ENCODE peak calls at places on chromosomes 13 and 19, in six cellular contexts. V is germinal center, D is endothelial cell, J is RCC 7860, Y is psoas muscle, K is HuH-7. N is an unnamed sample.

GRCh38 chr13:19782049-19782726 is 557 bp downstream of the PSPC1 start:
- DNase-seq in V (peak; percentile 54), D (peak; percentile 61), J (no peak), Y (peak; percentile 79), K (peak; percentile 23), N (peak; percentile 61)

GRCh38 chr19:1410136-1410786 is 2.9 kb downstream of the DAZAP1 start:
- DNase-seq in V (no peak), D (no peak), J (peak; percentile 83), Y (no peak), K (no peak), N (no peak)

GRCh38 chr13:95509521-95510315 is 42.8 kb upstream of the CLDN10 start:
- DNase-seq in V (no peak), D (no peak), J (peak; percentile 48), Y (no peak), K (no peak), N (no peak)

GRCh38 chr19:39998511-39998910 is 1.7 kb downstream of the ZNF546 start:
- DNase-seq in V (no peak), D (no peak), J (peak; percentile 8), Y (no peak), K (no peak), N (no peak)

GRCh38 chr13:49540552-49540951 is 44.8 kb downstream of the PHF11 start:
- DNase-seq in V (no peak), D (no peak), J (no peak), Y (no peak), K (no peak), N (no peak)

GRCh38 chr19:29404951-29405727 is 120.7 kb upstream of the VSTM2B start:
- DNase-seq in V (no peak), D (no peak), J (no peak), Y (no peak), K (no peak), N (peak; percentile 77)

GRCh38 chr13:28321751-28322150 is 173.2 kb downstream of the FLT1 start:
- DNase-seq in V (no peak), D (no peak), J (no peak), Y (no peak), K (no peak), N (no peak)

GRCh38 chr19:2195361-2195760 is 31.6 kb downstream of the DOT1L start:
- DNase-seq in V (no peak), D (no peak), J (no peak), Y (no peak), K (no peak), N (no peak)

GRCh38 chr13:28161370-28161769 is 23.0 kb downstream of the PAN3 start:
- DNase-seq in V (no peak), D (no peak), J (peak; percentile 48), Y (no peak), K (no peak), N (no peak)

GRCh38 chr13:45336025-45336800 is 4.8 kb downstream of the TPT1 start:
- DNase-seq in V (no peak), D (no peak), J (no peak), Y (no peak), K (no peak), N (no peak)

GRCh38 chr13:62879071-62879470 is 1463.4 kb upstream of the PCDH20 start:
- DNase-seq in V (no peak), D (no peak), J (no peak), Y (no peak), K (no peak), N (no peak)

GRCh38 chr13:110624766-110625756 is 9.7 kb downstream of the NAXD start:
- DNase-seq in V (no peak), D (no peak), J (no peak), Y (no peak), K (no peak), N (no peak)

GRCh38 chr19:31260171-31260933 is 88.9 kb downstream of the TSHZ3 start:
- DNase-seq in V (no peak), D (no peak), J (no peak), Y (no peak), K (no peak), N (no peak)

GRCh38 chr19:31553112-31553843 is 204.0 kb upstream of the TSHZ3 start:
- DNase-seq in V (no peak), D (no peak), J (peak; percentile 20), Y (no peak), K (no peak), N (no peak)

GRCh38 chr19:18894254-18895037 is 1.5 kb downstream of the CERS1 start:
- DNase-seq in V (no peak), D (no peak), J (no peak), Y (no peak), K (no peak), N (peak; percentile 83)

GRCh38 chr13:44629465-44630183 is 53.5 kb upstream of the TSC22D1 start:
- DNase-seq in V (no peak), D (no peak), J (no peak), Y (no peak), K (no peak), N (no peak)

GRCh38 chr13:20993211-20993610 is 68.2 kb downstream of the LATS2 start:
- DNase-seq in V (no peak), D (no peak), J (no peak), Y (no peak), K (no peak), N (no peak)

GRCh38 chr19:42111384-42111783 is 20.9 kb downstream of the POU2F2 start:
- DNase-seq in V (no peak), D (no peak), J (no peak), Y (no peak), K (no peak), N (no peak)

N was measured in ecto neural progenitor cell.